ENCODE peak calls at places on chromosomes 6 and 20, in four cellular contexts. N is cardiac fibroblast, R is HCT116, H is breast epithelium. J is an unnamed sample.

GRCh38 chr20:48725589-48725991 is 102.2 kb downstream of the PREX1 start:
- DNase-seq in N (peak), R (peak), H (no peak), J (no peak)

GRCh38 chr6:163962627-163963117 is 548.2 kb downstream of the QKI start:
- DNase-seq in N (no peak), R (no peak), H (no peak), J (no peak)

GRCh38 chr6:20773822-20774221 is 239.6 kb downstream of the CDKAL1 start:
- DNase-seq in N (no peak), R (no peak), H (no peak), J (peak)

GRCh38 chr6:20377623-20378265 is 23.9 kb upstream of the E2F3 start:
- DNase-seq in N (peak), R (no peak), H (no peak), J (no peak)

GRCh38 chr6:167713088-167713475 is 113.6 kb upstream of the AFDN start:
- DNase-seq in N (no peak), R (no peak), H (no peak), J (no peak)

GRCh38 chr20:1336699-1337387 is 7.9 kb upstream of the SDCBP2 start:
- DNase-seq in N (peak), R (no peak), H (peak), J (no peak)

GRCh38 chr6:125200986-125201385 is 47.4 kb downstream of the TPD52L1 start:
- DNase-seq in N (no peak), R (no peak), H (no peak), J (no peak)

GRCh38 chr20:62159835-62160234 is 16.3 kb downstream of the SS18L1 start:
- DNase-seq in N (no peak), R (peak), H (no peak), J (peak)

GRCh38 chr6:9516207-9516606 is 898.7 kb downstream of the TFAP2A start:
- DNase-seq in N (peak), R (peak), H (no peak), J (peak)

GRCh38 chr6:82178084-82178758 is 69.3 kb downstream of the IBTK start:
- DNase-seq in N (peak), R (no peak), H (no peak), J (peak)
- TF ChIP-seq CTCF in N (peak), R (peak), H (no peak), J (peak)

DNA sequence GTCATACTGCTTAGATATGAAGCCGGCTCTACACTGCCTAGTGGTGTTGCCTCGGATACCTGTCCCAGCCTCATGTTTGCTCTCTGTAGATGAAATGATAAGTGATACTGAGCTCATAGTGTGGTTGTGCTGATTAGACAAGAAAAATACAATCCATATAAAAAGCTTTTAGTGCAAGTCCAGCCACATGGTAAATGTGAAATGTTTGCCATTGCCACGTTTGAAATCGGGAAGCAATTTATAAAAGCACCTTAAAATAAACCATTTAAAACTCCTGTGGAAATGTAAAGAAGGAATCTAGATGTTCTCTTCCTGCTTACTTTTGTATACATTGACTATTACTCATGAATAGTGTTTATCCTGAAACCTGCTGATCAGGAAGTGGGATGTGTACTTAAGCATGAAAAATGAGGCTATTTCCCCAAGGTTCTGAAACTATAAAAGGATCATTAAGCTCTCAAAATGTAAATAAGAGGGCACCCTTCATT is 13.2 kb upstream of the PBOV1 start:
- DNase-seq in N (no peak), R (no peak), H (no peak), J (peak)
- H3K4me3 ChIP-seq in N (no peak), R (no peak), H (no peak), J (no peak)

GRCh38 chr20:23361108-23361650 is 803 bp upstream of the GZF1 start:
- DNase-seq in N (peak), R (no peak), H (no peak), J (peak)

GRCh38 chr20:23363257-23363649 is 1.3 kb downstream of the GZF1 start:
- DNase-seq in N (no peak), R (no peak), H (no peak), J (no peak)

GRCh38 chr20:23365390-23366165 is 3.6 kb downstream of the GZF1 start:
- DNase-seq in N (no peak), R (no peak), H (no peak), J (no peak)

GRCh38 chr20:23361651-23362391 is at the start of gene GZF1:
- DNase-seq in N (peak), R (peak), H (peak), J (peak)

GRCh38 chr20:23362392-23363256 is 642 bp downstream of the GZF1 start:
- DNase-seq in N (peak), R (no peak), H (no peak), J (peak)
- TF ChIP-seq CTCF in N (no peak), R (no peak), H (no peak), J (no peak)

GRCh38 chr6:35023091-35023490 is 118.0 kb downstream of the TCP11 start:
- DNase-seq in N (no peak), R (no peak), H (no peak), J (no peak)
- H3K4me3 ChIP-seq in N (no peak), R (no peak), H (no peak), J (no peak)

DNA sequence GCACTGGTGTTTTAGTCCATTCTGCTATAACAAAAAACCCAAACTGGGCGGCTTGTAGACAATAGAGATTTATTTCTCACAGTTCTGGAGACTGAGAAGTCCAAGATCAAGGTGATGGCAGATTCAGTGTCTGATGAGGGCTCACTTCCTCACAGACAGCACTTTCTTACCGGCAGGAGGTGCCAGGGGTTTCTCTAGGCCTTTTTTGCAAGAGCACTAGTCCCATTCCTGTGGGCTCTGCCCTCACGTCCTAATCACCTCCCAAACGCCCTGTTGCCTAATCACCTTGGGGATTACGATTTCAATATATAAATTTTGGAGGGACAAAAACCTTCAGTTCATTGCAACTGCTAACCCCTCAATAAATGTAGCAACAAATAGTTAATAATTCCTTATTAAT is 140.0 kb upstream of the SGK1 start:
- DNase-seq in N (no peak), R (no peak), H (no peak), J (no peak)
- TF ChIP-seq CTCF in N (peak), R (no peak), H (no peak), J (no peak)

DNA sequence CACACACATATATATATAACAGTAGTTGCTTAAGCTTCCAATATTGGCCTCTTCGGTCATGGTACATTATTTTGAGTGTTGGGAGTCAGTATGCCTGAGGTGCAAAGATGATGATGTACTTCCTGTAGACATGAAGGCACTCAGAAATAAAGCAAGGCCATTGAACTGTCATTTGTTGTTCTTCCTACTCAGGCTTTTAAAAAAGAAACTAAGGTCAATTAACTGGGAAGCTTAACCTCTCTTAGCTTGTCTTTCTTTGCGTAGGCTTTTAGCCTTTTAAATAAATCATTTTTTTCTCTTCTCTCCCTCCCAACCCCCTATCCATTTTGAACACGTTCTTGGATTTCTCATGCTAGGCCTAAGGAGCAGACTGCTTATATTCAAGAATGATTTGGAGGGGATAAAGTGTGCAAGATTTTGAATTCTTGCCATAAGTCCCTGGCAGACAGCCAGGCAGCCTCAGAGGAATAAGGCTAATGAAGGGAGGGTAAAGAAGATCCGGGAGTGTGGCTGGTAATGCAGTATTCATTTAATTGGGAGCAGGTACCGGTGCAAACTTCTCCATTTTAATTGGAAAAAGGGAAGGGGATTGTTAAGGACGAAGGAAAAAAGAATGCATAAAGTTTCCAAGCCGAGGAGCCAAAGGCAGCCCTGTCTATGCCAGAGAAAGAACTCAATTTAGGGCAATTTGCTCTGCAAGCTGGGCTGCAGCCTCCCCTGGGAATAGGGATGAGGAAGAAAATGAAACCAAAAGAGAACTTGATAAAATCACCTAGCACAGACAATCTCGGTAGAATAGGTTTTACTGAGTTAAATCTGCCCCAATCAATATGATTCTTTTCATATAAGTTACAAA is 343.8 kb upstream of the MMS22L start:
- DNase-seq in N (no peak), R (no peak), H (no peak), J (peak)
- H3K4me3 ChIP-seq in N (peak), R (no peak), H (no peak), J (no peak)

GRCh38 chr20:53598140-53599038 is 4.8 kb upstream of the ZNF217 start:
- DNase-seq in N (no peak), R (no peak), H (no peak), J (no peak)

GRCh38 chr20:53597521-53598120 is 4.0 kb upstream of the ZNF217 start:
- DNase-seq in N (no peak), R (no peak), H (no peak), J (no peak)

GRCh38 chr20:53595018-53595378 is 1.4 kb upstream of the ZNF217 start:
- DNase-seq in N (no peak), R (no peak), H (no peak), J (no peak)

GRCh38 chr20:53597085-53597482 is 3.4 kb upstream of the ZNF217 start:
- DNase-seq in N (peak), R (no peak), H (no peak), J (peak)

DNA sequence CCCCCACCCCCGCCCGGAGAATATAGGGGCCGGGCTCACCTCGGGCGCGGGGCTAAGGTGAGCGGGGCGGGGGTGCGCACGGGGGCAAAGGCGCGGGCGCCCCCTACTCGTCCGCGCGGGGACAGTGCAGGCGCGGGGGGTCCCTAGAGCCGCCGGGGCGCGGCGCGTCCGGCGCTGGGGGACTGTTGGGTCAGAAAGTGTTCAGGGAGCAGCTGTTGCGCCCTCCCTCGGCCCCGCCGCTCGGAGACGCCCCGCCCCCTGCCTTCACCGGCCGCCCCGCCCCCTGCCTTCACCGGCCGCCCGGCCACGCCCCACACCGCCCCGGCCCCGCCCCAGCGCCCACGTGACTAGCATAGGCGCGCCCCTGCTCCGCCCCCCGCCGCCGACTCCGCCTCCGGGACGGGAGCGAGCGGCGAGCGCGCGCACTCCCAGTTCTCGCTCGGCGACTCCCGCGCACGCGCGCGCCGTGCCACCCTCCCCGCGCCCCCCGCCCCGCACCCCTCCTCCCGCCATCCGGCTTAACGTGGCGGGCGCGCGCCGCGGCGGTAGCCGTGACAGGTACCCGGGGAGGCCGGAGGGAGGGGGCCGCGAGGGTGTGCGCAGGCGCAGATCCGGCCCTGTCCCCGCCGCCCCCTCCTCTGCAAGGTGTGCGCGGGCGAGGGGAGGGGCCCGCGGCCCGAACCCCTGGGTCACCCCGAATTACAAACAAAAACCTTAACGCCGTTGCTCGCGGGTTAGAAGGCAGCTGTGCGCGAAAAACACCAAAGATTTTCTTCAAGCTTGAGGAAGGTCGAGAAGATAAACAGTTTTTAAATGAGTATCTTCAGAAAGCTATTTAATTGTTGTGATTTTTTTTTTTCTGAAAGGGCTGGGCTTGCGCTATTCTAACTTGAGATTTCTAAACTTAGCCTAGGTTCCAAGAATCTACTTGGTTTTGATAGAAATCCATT is 704 bp upstream of the ZNF217 start:
- DNase-seq in N (peak), R (peak), H (peak), J (peak)
- TF ChIP-seq CTCF in N (no peak), R (no peak), H (no peak), J (no peak)

DNA sequence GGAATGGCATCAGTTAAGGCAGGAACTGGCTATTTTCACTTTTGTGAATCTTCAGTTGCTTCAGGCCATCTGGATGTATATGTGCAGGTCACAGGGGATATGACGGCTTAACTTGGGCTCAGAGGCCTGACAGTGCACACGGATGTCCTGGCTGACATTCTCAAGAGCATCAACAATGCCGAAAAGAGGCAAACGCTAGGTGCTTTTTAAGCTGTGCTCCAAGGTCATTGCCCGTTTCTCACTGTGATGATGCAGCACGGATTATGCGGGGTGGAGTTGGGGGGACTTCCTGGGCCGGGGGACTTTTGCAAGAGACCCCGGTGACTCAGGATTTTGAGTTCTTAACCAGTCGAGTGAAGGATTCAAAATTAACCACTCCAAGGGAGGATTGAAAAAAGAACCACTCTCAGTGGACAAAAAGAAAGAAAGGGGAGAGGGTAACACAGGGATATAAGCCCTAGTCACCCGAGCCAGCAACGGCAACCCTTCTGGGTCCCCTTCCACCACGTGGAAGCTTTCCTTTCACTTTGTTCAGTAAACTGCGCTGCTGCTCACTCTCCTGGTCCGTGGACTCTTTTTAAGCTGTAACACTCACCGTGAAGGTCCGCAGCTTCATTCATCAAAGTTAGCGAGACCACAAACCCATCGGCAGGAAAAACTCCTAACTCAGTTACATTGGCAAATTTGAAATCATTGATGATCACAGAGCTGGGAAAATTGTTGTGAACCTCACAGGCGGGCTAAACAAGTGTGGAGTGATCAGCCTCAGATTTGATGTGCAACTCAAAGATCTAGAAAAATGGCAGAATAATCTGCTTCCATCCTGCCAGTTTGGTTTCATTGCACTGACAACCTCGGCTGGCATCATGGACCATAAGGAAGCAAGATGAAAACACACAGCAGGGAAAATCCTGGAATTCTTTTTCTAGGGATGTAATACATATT is 199.2 kb downstream of the ARID1B start:
- DNase-seq in N (no peak), R (no peak), H (no peak), J (no peak)
- H3K4me3 ChIP-seq in N (peak), R (no peak), H (peak), J (no peak)

GRCh38 chr20:5938456-5939029 is 11.8 kb downstream of the TRMT6 start:
- DNase-seq in N (no peak), R (no peak), H (no peak), J (no peak)

GRCh38 chr20:5931411-5931810 is 18.9 kb downstream of the TRMT6 start:
- DNase-seq in N (no peak), R (no peak), H (no peak), J (no peak)

GRCh38 chr20:5932796-5933195 is 17.5 kb downstream of the TRMT6 start:
- DNase-seq in N (no peak), R (no peak), H (no peak), J (no peak)

GRCh38 chr20:5935384-5935783 is 14.9 kb downstream of the TRMT6 start:
- DNase-seq in N (no peak), R (no peak), H (no peak), J (no peak)

GRCh38 chr20:5933802-5934436 is 16.4 kb downstream of the TRMT6 start:
- DNase-seq in N (no peak), R (no peak), H (no peak), J (peak)
- TF ChIP-seq CTCF in N (peak), R (peak), H (no peak), J (peak)

J was measured in epithelial cell of esophagus.